ENCODE peak calls at places on chromosomes 1 and 21, in five cellular contexts. A is hepatocyte, G is left ventricle myocardium inferior, B is AG04449, F is fibroblast of pulmonary artery. X is an unnamed sample.
A peak's percentile ranks its signal among the peaks of the same experiment; 100 is the strongest.

GRCh38 chr1:22760453-22760852 is 49.8 kb downstream of the EPHB2 start:
- DNase-seq in F (no peak), G (no peak), B (no peak), A (no peak), X (peak; percentile 43)

GRCh38 chr1:47708658-47709301 is 270.9 kb downstream of the FOXD2 start:
- DNase-seq in A (peak; percentile 60), F (no peak), G (no peak), B (no peak), X (no peak)

GRCh38 chr21:31713973-31714740 is 17.8 kb downstream of the SCAF4 start:
- DNase-seq in G (no peak), F (no peak), A (no peak), B (no peak), X (peak; percentile 11)

GRCh38 chr1:205583461-205584130 is 48.2 kb downstream of the ELK4 start:
- DNase-seq in A (no peak), B (no peak), F (no peak), G (no peak), X (no peak)

GRCh38 chr21:38289697-38290096 is 32.9 kb downstream of the KCNJ15 start:
- DNase-seq in B (peak; percentile 96), A (peak; percentile 27), F (peak; percentile 99), G (no peak), X (peak; percentile 99)

GRCh38 chr1:10646347-10646861 is 150.0 kb downstream of the CASZ1 start:
- DNase-seq in A (no peak), F (peak; percentile 48), G (peak; percentile 70), B (no peak), X (peak; percentile 56)

GRCh38 chr1:24020032-24020431 is 39.9 kb upstream of the SRSF10 start:
- DNase-seq in B (no peak), G (no peak), A (no peak), F (peak; percentile 41), X (peak; percentile 71)

GRCh38 chr1:2414297-2414958 is 2.1 kb upstream of the PEX10 start:
- DNase-seq in A (peak; percentile 86), F (peak; percentile 55), G (peak; percentile 72), B (no peak), X (peak; percentile 63)

GRCh38 chr1:155034318-155035208 is 939 bp downstream of the DCST1 start:
- DNase-seq in F (no peak), G (no peak), A (no peak), B (no peak), X (no peak)

GRCh38 chr1:10637833-10638558 is 158.4 kb downstream of the CASZ1 start:
- DNase-seq in B (no peak), A (no peak), G (no peak), F (no peak), X (no peak)

GRCh38 chr21:14012409-14012808 is 198.3 kb downstream of the LIPI start:
- DNase-seq in F (no peak), A (no peak), B (no peak), G (no peak), X (no peak)

GRCh38 chr1:202615501-202616354 is 94.5 kb downstream of the SYT2 start:
- DNase-seq in G (peak; percentile 38), F (peak; percentile 73), B (no peak), A (no peak), X (peak; percentile 80)

GRCh38 chr1:153790282-153790995 is 15.2 kb downstream of the SLC27A3 start:
- DNase-seq in G (peak; percentile 84), A (peak; percentile 76), B (no peak), F (peak; percentile 93), X (peak; percentile 91)

GRCh38 chr1:25338188-25338981 is at the start of gene TMEM50A:
- DNase-seq in G (peak; percentile 92), A (peak; percentile 91), F (peak; percentile 86), B (no peak), X (peak; percentile 86)

GRCh38 chr21:25375675-25376074 is 231.6 kb downstream of the MRPL39 start:
- DNase-seq in F (peak; percentile 55), B (no peak), G (no peak), A (no peak), X (no peak)

GRCh38 chr1:193216920-193217319 is 30.5 kb upstream of the B3GALT2 start:
- DNase-seq in F (no peak), A (no peak), B (no peak), G (peak; percentile 38), X (no peak)

GRCh38 chr1:154835531-154836285 is 34.4 kb downstream of the KCNN3 start:
- DNase-seq in B (no peak), A (no peak), F (no peak), G (no peak), X (no peak)

GRCh38 chr21:45991606-45992301 is 10.2 kb downstream of the COL6A1 start:
- DNase-seq in B (no peak), A (no peak), F (no peak), G (peak; percentile 12), X (no peak)

GRCh38 chr1:69814926-69815325 is 247.2 kb downstream of the LRRC7 start:
- DNase-seq in B (no peak), A (no peak), G (no peak), F (no peak), X (peak; percentile 54)

GRCh38 chr1:83102630-83103071 is 896.3 kb downstream of the TTLL7 start:
- DNase-seq in A (peak; percentile 31), F (no peak), G (no peak), B (no peak), X (peak; percentile 27)

GRCh38 chr1:40769815-40770214 is 13.8 kb upstream of the KCNQ4 start:
- DNase-seq in G (no peak), A (no peak), F (no peak), B (no peak), X (no peak)
- TF ChIP-seq CTCF in G (peak; percentile 40), A (peak; percentile 11), F (peak; percentile 25), B (peak; percentile 17), X (no peak)

DNA sequence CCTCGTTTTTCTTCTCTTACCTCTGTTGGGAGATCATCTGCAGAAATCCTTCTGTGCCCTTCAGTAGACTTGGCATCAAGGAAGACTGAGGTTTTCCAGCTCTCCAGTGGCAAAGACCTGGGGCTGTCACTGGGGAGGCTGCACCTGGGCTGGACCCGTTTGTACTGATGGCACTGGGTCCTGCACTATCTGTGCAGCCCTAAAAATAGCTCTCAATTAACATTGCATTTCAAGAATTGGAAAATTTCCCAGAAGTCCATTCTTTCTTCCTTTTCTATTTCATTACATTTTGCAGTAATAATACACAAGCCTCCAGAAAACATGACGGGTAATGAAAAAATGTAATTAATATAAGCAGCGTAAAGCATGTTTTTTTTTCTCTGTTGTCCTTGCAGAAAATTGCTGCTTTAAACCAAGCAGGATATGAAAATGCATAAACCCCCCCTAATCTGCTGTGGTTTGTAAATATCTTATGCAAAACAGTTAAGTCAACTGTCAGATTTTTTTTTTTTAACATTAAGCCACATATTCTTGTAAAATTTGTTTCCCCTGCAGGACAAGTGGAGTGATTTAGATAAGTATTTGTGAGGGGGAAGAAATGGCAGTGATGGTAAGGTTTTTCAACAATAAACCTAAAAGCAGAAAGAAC is 64.9 kb downstream of the LMO4 start:
- DNase-seq in B (no peak), A (no peak), F (no peak), G (no peak), X (no peak)
- H3K4me3 ChIP-seq in B (no peak overlapping the region), A (no peak overlapping the region), F (no peak overlapping the region), G (no peak overlapping the region), X (no peak overlapping the region)

GRCh38 chr21:36035381-36035791 is 24.9 kb downstream of the SETD4 start:
- DNase-seq in A (peak; percentile 57), B (no peak), G (no peak), F (no peak), X (no peak)
- TF ChIP-seq CTCF in A (no peak), B (no peak), G (no peak), F (no peak), X (no peak)

DNA sequence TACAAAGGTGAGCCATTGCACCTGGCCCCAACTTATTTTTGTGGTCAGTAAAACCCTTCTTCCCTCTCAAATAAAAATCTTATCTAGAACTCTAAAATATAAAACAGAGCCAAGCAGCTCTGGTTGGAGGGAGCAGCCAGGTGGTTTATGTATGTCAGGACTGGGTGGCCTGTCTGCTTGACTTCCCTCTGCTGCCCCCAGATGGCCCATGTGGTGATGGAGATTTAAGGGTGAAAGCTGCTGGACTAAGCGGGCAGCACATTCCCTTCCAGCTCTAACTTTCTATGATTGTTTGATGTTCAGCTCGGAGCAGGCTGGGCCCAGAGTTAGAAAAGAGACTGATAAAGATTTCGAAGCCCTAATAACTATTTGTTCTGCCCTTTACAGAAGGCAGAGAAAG is 11.9 kb upstream of the PAQR6 start:
- DNase-seq in A (no peak), G (no peak), B (no peak), F (no peak), X (peak; percentile 28)
- H3K4me3 ChIP-seq in A (no peak overlapping the region), G (no peak overlapping the region), B (no peak overlapping the region), F (no peak overlapping the region), X (no peak overlapping the region)

DNA sequence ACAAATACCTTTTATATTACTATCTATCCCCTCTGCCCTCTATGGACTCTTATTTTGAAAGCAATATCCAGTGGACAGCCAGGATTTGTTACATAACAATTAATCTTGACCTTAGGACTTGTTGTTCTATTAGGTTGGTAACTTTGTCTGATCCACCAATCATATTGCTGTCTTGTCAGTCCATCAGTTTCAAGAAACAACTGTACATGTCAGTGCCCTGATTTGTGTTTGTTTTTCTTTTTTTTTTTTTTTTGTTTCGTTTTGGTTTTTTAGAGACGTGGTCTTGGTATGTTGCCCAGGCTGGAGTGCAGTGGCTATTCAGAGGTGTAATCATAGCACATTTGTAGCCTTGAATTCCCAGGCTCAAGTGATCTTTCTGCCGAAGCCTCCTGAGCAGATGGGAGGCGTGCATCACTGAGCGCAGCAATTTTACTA is 1.5 kb upstream of the SCP2 start:
- DNase-seq in F (no peak), G (no peak), A (no peak), B (no peak), X (no peak)
- TF ChIP-seq CTCF in F (no peak), G (no peak), A (no peak), B (no peak), X (no peak)

DNA sequence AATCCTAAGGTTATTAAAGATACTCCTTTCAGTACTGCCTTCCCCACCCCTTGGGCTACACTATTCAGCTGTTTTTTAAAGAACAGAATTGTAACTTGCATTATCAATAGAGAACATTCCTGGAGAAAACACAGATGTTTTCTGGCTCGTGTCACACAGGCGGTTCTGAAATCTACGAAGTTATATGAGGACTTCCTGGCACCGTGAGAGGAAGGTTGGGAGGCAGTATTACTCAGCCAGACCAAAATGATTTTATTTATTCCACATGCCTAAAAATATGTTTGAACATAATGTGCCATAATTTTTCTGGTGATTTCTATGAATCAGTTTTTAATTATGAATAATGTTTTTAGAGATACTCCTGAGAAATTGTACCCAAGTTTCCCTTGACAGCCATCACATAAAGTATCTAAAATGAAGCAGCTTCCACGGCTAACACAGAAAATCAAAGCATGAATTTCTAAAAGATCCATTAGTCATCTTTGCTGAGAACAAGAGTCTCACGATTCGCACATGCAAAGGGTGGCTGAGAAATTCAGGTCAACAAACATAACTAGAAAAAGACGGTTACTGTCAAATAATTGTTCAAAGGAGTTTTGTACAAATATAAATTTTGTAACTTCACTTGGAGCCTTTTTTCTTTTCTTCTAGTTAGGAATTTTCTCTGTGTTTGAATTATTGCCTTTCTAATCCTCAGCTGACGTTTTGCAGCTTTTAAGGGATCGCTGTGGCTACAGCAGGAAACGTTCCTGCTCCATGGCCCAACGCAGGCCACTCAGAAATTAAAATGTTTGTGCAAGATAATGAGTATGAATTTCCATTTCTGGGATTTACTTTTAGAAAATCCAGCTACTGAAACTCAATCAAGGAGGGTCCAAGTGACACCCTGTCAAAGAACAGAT is 8.0 kb upstream of the SIM2 start:
- DNase-seq in A (no peak), B (no peak), F (no peak), G (no peak), X (no peak)
- H3K4me3 ChIP-seq in A (no peak overlapping the region), B (no peak overlapping the region), F (no peak overlapping the region), G (no peak overlapping the region), X (no peak overlapping the region)

X was measured in fibroblast of villous mesenchyme.